ENCODE peak calls at places on chromosome 11, in five cellular contexts. M, O, K, N and Y are unnamed samples.

GRCh38 chr11:61949169-61950034 is 749 bp upstream of the BEST1 start:
- DNase-seq in M (no peak), O (peak), K (no peak), N (peak), Y (no peak)

GRCh38 chr11:130246719-130247118 is 68.0 kb downstream of the ZBTB44 start:
- DNase-seq in M (no peak), O (no peak), K (no peak), N (no peak), Y (no peak)

GRCh38 chr11:16925495-16926065 is 88.6 kb downstream of the PLEKHA7 start:
- DNase-seq in M (no peak), O (peak), K (peak), N (no peak), Y (no peak)

GRCh38 chr11:67273260-67273990 is 7.2 kb downstream of the GRK2 start:
- DNase-seq in M (no peak), O (no peak), K (no peak), N (no peak), Y (no peak)

GRCh38 chr11:119373917-119374631 is 7.4 kb downstream of the USP2 start:
- DNase-seq in M (no peak), O (peak), K (peak), N (no peak), Y (peak)

GRCh38 chr11:26741036-26741435 is 19.2 kb upstream of the SLC5A12 start:
- DNase-seq in M (no peak), O (no peak), K (no peak), N (no peak), Y (no peak)

GRCh38 chr11:86797133-86797532 is 3.2 kb upstream of the PRSS23 start:
- DNase-seq in M (no peak), O (no peak), K (no peak), N (no peak), Y (no peak)

GRCh38 chr11:43558556-43559127 is 121.9 kb upstream of the HSD17B12 start:
- DNase-seq in M (no peak), O (no peak), K (no peak), N (no peak), Y (no peak)

GRCh38 chr11:131025421-131026126 is 109.3 kb upstream of the SNX19 start:
- DNase-seq in M (no peak), O (no peak), K (no peak), N (no peak), Y (no peak)

GRCh38 chr11:61671527-61671926 is 8.7 kb upstream of the DAGLA start:
- DNase-seq in M (no peak), O (no peak), K (no peak), N (no peak), Y (no peak)

GRCh38 chr11:104846216-104846615 is 52.0 kb downstream of the CASP12 start:
- DNase-seq in M (no peak), O (no peak), K (no peak), N (no peak), Y (no peak)

GRCh38 chr11:11324090-11324489 is 29.0 kb downstream of the CSNK2A3 start:
- DNase-seq in M (no peak), O (no peak), K (no peak), N (no peak), Y (no peak)

GRCh38 chr11:65588199-65589054 is 7.2 kb downstream of the KCNK7 start:
- DNase-seq in M (peak), O (peak), K (peak), N (no peak), Y (no peak)

GRCh38 chr11:69479591-69480271 is 1.7 kb upstream of the LINC01488 start:
- DNase-seq in M (no peak), O (no peak), K (peak), N (no peak), Y (no peak)

GRCh38 chr11:44310456-44311272 is 725 bp upstream of the ALX4 start:
- DNase-seq in M (no peak), O (no peak), K (no peak), N (no peak), Y (no peak)

GRCh38 chr11:1152316-1153104 is 5.2 kb upstream of the MUC5AC start:
- DNase-seq in M (no peak), O (no peak), K (no peak), N (no peak), Y (no peak)

GRCh38 chr11:1151366-1152315 is 6.1 kb upstream of the MUC5AC start:
- DNase-seq in M (no peak), O (no peak), K (no peak), N (no peak), Y (no peak)

GRCh38 chr11:1153105-1153950 is 4.4 kb upstream of the MUC5AC start:
- DNase-seq in M (no peak), O (no peak), K (no peak), N (peak), Y (no peak)

GRCh38 chr11:1155274-1155693 is 2.5 kb upstream of the MUC5AC start:
- DNase-seq in M (no peak), O (no peak), K (no peak), N (no peak), Y (no peak)

DNA sequence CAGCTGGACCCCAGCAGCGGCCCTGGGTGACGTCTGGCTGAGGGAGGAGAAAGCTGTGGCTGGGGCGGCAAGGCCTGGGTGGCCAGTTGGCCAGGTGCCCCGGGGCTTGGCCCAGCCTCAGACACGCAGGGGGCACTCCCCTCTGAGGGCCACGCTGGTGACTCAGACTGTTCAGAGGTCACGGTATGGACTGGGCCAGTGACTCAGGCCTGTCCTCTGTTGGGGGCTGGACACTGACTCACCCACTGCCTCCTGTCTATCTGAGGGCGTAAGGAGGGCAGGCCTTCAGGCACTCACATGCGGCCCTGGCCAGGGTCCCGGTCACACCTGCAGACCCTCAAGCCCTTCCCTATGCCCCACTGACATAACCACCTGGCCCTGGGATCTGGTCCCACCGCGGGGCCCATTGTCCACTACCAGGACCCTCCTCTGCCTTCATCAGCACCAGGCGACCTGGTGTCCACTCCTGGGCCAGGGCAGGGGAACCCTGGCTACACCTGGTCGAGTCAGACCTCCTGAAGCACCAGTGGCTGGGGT is 3.7 kb upstream of the MUC5AC start:
- DNase-seq in M (no peak), O (peak), K (no peak), N (no peak), Y (no peak)
- TF ChIP-seq POLR2AphosphoS5 in M (no peak), O (peak), K (no peak), N (no peak), Y (no peak)

GRCh38 chr11:60390389-60390788 is 5.9 kb upstream of the MS4A14 start:
- DNase-seq in M (no peak), O (no peak), K (no peak), N (no peak), Y (no peak)

GRCh38 chr11:60394666-60395343 is 1.5 kb upstream of the MS4A14 start:
- DNase-seq in M (no peak), O (no peak), K (no peak), N (no peak), Y (no peak)

GRCh38 chr11:60389279-60389910 is 6.9 kb upstream of the MS4A14 start:
- DNase-seq in M (no peak), O (no peak), K (no peak), N (no peak), Y (no peak)
- TF ChIP-seq POLR2AphosphoS5 in M (no peak), O (no peak), K (no peak), N (no peak), Y (no peak)

GRCh38 chr11:20035701-20036601 is 124.3 kb downstream of the DBX1 start:
- DNase-seq in M (no peak), O (no peak), K (no peak), N (no peak), Y (no peak)
- TF ChIP-seq POLR2AphosphoS5 in M (no peak), O (no peak), K (no peak), N (no peak), Y (peak)

DNA sequence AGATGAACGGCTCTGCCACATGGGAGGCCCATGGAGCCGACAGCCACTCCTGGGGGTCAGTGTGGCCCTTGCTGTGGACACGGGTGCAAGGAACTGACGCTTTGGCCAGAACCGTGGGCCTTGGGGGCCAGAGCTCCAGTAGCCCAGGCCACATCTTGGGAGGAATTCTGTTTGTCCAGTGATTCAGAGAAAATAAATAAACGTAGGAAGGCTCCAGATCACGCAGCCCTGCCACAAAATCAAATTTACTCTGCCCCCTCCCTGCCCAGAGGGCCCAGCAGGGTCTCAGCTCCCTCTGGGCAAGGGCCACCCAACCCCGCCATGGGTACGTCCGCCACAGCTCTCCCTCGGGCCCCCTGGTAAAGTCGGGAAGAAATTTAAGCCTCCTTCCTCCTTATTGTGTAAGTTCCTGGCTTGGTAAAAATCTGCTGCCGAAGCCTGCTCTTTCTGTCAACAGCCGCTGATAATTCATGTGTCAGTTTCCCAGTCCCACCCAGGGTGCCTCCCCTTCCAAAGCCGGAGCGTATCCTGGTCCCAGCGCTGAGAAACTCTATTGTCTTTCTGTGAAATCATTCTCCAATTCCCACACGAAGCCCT is 6.9 kb upstream of the MUC5AC start:
- DNase-seq in M (no peak), O (peak), K (no peak), N (no peak), Y (no peak)
- TF ChIP-seq POLR2AphosphoS5 in M (no peak), O (no peak), K (no peak), N (no peak), Y (no peak)

GRCh38 chr11:123132881-123133280 is 62.2 kb downstream of the CLMP start:
- DNase-seq in M (no peak), O (no peak), K (no peak), N (no peak), Y (no peak)

GRCh38 chr11:123143476-123143875 is 51.6 kb downstream of the CLMP start:
- DNase-seq in M (no peak), O (no peak), K (no peak), N (no peak), Y (no peak)

GRCh38 chr11:123139206-123139605 is 55.8 kb downstream of the CLMP start:
- DNase-seq in M (no peak), O (no peak), K (no peak), N (no peak), Y (no peak)

GRCh38 chr11:123135863-123136446 is 59.1 kb downstream of the CLMP start:
- DNase-seq in M (no peak), O (no peak), K (no peak), N (no peak), Y (no peak)

DNA sequence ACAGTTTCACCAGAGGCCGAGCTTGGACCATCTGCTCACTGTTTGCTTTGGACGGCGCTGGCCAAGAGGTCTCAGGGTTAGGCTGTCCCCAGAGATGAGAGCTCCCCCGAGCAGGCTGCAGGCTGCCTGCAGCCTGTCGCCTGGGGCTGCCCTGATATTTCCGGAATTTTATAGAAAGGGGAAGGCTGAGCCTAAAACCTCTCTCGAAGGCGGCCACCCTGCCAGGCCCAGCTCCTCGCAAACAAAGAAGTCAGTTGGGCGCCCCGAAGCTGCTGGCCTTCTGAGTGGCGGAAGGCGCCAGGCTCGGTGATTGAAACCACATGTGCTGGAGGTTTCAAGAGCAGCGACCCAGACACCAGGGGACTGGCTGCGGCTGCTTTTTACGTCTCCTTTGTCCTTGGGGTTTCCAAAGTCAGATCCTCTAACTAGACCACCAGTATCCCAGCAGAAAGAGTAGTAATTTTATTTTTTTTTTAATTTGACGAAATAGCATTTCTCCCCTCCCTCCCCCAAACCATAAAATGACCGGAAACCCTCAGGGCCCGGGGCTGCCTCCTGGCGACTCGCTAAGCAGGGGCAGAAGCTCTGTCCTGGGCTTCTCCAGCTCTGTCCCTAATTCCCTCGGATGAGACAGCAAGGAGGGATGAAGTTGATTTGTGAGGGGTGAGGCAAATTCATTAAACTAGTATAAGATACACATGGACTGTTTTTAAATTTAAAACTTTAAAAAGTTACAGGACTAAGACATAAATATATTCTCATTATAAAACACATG is 57.4 kb downstream of the CLMP start:
- DNase-seq in M (no peak), O (peak), K (no peak), N (peak), Y (no peak)
- TF ChIP-seq POLR2AphosphoS5 in M (no peak), O (no peak), K (no peak), N (no peak), Y (peak)